ENCODE peak calls at places on chromosomes 6 and 20, in six cellular contexts. P is thoracic aorta, F is uterus, V is ascending aorta, B is ovary, T is lower lobe of right lung. R is an unnamed sample.

GRCh38 chr6:168088161-168089106 is 9.4 kb upstream of the FRMD1 start:
- DNase-seq in F (peak; percentile 51), B (peak; percentile 77), P (no peak), T (peak; percentile 20), V (no peak), R (peak; percentile 14)

GRCh38 chr6:144215932-144216667 is 65.8 kb downstream of the STX11 start:
- DNase-seq in V (peak; percentile 97), T (peak; percentile 95), B (peak; percentile 92), P (peak; percentile 77), F (peak; percentile 97), R (peak; percentile 96)

GRCh38 chr6:145704153-145704781 is 31.1 kb downstream of the EPM2A start:
- DNase-seq in P (no peak), B (no peak), F (no peak), T (no peak), V (no peak), R (peak; percentile 72)

GRCh38 chr6:139297921-139298320 is 6.1 kb upstream of the TXLNB start:
- DNase-seq in P (no peak), V (no peak), F (no peak), B (no peak), T (no peak), R (no peak)

GRCh38 chr6:170345662-170346061 is 39.1 kb downstream of the FAM120B start:
- DNase-seq in P (no peak), F (no peak), B (no peak), V (no peak), T (no peak), R (no peak)

GRCh38 chr6:101276066-101276465 is 117.4 kb upstream of the GRIK2 start:
- DNase-seq in B (no peak), V (no peak), T (no peak), F (no peak), P (no peak), R (peak; percentile 56)

GRCh38 chr20:23654005-23654404 is 16.2 kb upstream of the CST3 start:
- DNase-seq in B (no peak), V (no peak), P (no peak), F (no peak), T (no peak), R (no peak)

GRCh38 chr6:53894086-53894485 is 99.3 kb downstream of the LRRC1 start:
- DNase-seq in P (no peak), F (no peak), T (no peak), V (no peak), B (no peak), R (peak; percentile 34)

GRCh38 chr6:83055366-83055964 is 10.2 kb downstream of the UBE3D start:
- DNase-seq in T (no peak), B (no peak), F (peak; percentile 28), P (no peak), V (peak; percentile 68), R (peak; percentile 81)

GRCh38 chr6:36201612-36202011 is 5.1 kb downstream of the BRPF3 start:
- DNase-seq in F (no peak), B (no peak), P (no peak), T (no peak), V (no peak), R (no peak)

GRCh38 chr6:168105813-168106660 is 27.0 kb upstream of the FRMD1 start:
- DNase-seq in F (peak; percentile 35), P (no peak), T (peak; percentile 32), B (no peak), V (no peak), R (no peak)

GRCh38 chr6:111615916-111616612 is 10.4 kb upstream of the TRAF3IP2 start:
- DNase-seq in T (no peak), P (no peak), F (peak; percentile 5), V (no peak), B (no peak), R (no peak)

GRCh38 chr6:24666097-24666615 is 543 bp downstream of the TDP2 start:
- DNase-seq in V (peak; percentile 67), F (no peak), T (peak; percentile 63), P (peak; percentile 5), B (no peak), R (peak; percentile 59)

GRCh38 chr20:44074252-44075151 is 112.5 kb downstream of the JPH2 start:
- DNase-seq in F (peak; percentile 1), P (no peak), T (no peak), B (no peak), V (peak; percentile 63), R (peak; percentile 46)

GRCh38 chr6:141482773-141483172 is 650.0 kb upstream of the GJE1 start:
- DNase-seq in V (no peak), B (no peak), T (no peak), F (no peak), P (no peak), R (no peak)

GRCh38 chr6:49787176-49787575 is at the start of gene PGK2:
- DNase-seq in B (no peak), V (no peak), P (no peak), T (no peak), F (no peak), R (no peak)

GRCh38 chr6:72976389-72976900 is 248.9 kb downstream of the KHDC1L start:
- DNase-seq in T (no peak), V (no peak), P (no peak), B (no peak), F (no peak), R (no peak)

GRCh38 chr6:9621276-9621675 is 793.6 kb downstream of the TFAP2A start:
- DNase-seq in T (no peak), B (no peak), V (no peak), F (no peak), P (no peak), R (peak; percentile 29)

GRCh38 chr6:115691433-115691832 is 369.3 kb downstream of the FRK start:
- DNase-seq in T (no peak), P (no peak), V (no peak), F (no peak), B (no peak), R (no peak)

GRCh38 chr6:110786271-110786670 is 29.0 kb downstream of the CDK19 start:
- DNase-seq in F (no peak), T (no peak), V (no peak), P (no peak), B (no peak), R (no peak)

GRCh38 chr6:168546173-168546572 is 105.2 kb downstream of the SMOC2 start:
- DNase-seq in T (no peak), V (no peak), B (peak; percentile 46), P (no peak), F (peak; percentile 65), R (no peak)

GRCh38 chr6:145749632-145750031 is 14.3 kb upstream of the EPM2A start:
- DNase-seq in P (no peak), F (no peak), V (no peak), B (no peak), T (no peak), R (peak; percentile 84)

GRCh38 chr6:166910601-166911000 is 45.7 kb downstream of the RNASET2 start:
- DNase-seq in F (no peak), B (no peak), P (no peak), T (no peak), V (no peak), R (no peak)

GRCh38 chr20:25246182-25246943 is 1.5 kb upstream of the PYGB start:
- DNase-seq in T (no peak), B (no peak), F (no peak), P (no peak), V (peak; percentile 48), R (no peak)

DNA sequence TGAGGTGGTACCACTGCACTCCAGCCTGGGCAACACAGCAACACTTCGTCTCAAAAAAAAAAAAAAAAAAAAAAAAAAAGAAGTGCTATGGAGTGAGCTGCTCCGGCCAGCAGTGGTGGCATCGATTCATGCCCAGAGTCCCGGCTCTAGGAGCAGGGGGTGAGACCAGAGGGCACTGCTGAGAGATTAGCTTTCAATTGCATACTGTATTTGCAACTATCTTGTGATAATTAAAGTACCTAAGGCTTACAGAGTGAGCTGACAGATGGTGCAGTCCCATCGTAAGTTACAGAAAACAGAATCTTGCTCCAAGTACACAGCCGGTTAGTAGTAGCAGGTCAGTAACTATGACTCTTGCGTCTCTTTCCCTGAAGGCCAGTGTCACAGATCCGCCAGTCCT is 31.5 kb downstream of the TMEM14B start:
- DNase-seq in V (no peak), T (no peak), B (no peak), P (no peak), F (no peak), R (no peak)
- H3K36me3 ChIP-seq in V (peaks cover 24% of the 10 kb centered on the region), T (peaks cover 30% of the 10 kb centered on the region), B (no peaks in the 10 kb centered on the region), P (no peaks in the 10 kb centered on the region), F (no peaks in the 10 kb centered on the region), R (peaks cover 5% of the 10 kb centered on the region)

DNA sequence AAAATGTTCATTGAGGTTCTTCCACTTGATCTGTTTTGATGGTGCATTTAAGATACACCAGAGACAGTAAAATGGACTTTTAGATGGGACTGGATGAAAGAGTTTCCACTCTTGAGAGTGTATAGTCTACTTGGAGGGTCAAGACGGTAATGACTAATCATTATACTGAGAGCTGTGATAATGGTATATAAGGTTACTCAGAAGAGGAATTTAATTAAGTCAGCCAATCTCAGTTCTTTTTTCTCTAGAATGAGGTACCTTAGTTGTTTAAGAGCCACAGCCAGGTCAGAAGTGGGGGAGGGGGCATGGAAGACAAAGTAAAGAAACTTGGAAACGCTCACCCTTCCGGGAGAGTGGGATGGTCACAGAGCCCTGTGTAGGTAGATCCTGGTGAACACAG is 123.9 kb downstream of the MAP3K4 start:
- DNase-seq in V (no peak), B (no peak), T (no peak), F (no peak), P (no peak), R (no peak)
- H3K36me3 ChIP-seq in V (peaks cover 62% of the 10 kb centered on the region), B (no peaks in the 10 kb centered on the region), T (peaks cover 75% of the 10 kb centered on the region), F (no peaks in the 10 kb centered on the region), P (peaks cover 37% of the 10 kb centered on the region), R (peaks cover 85% of the 10 kb centered on the region)

GRCh38 chr20:58898629-58899028 is 46.1 kb downstream of the GNAS start:
- DNase-seq in B (no peak), V (no peak), F (no peak), T (no peak), P (no peak), R (no peak)

GRCh38 chr20:58897493-58897892 is 45.0 kb downstream of the GNAS start:
- DNase-seq in B (no peak), P (no peak), T (no peak), V (no peak), F (no peak), R (no peak)

GRCh38 chr20:58902003-58902402 is 49.5 kb downstream of the GNAS start:
- DNase-seq in T (no peak), F (no peak), P (no peak), V (no peak), B (no peak), R (no peak)

GRCh38 chr20:58899518-58899917 is 47.0 kb downstream of the GNAS start:
- DNase-seq in P (no peak), F (no peak), V (no peak), B (no peak), T (no peak), R (no peak)

DNA sequence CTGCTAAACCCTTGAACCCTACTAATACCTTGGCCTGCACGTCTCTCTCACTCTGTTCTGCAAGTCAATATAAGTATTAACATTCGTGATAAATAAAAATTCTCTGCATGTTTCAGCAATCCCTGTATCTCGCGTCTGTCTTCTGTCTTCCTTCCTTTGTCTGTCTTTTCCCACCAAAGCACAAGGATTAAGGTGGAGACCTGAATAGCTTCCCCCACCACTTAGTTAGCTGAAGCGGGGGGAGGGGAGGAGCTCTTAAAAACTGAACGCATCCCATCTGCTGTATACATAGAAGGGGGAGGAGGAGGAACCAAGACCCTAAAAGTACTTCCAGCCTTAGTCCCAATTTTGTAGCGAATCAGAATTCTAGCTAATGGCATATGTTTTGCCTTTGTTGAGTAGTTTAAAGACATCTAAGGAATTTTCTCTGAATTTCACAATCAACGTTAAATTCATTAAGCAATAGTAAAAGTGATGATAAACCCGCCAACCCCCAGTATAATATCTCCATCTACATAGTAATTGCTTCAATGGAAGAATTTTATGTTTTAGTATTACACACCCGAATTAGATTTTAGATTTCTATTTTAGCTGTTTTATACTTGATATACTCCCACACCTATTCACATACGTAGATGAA is 47.9 kb downstream of the GNAS start:
- DNase-seq in F (no peak), T (no peak), B (no peak), P (no peak), V (no peak), R (peak; percentile 40)
- H3K36me3 ChIP-seq in F (no peaks in the 10 kb centered on the region), T (peaks cover 61% of the 10 kb centered on the region), B (no peaks in the 10 kb centered on the region), P (peaks cover 15% of the 10 kb centered on the region), V (peaks cover 14% of the 10 kb centered on the region), R (peaks cover 63% of the 10 kb centered on the region)

GRCh38 chr20:63931735-63932134 is 24.5 kb downstream of the UCKL1 start:
- DNase-seq in B (no peak), T (no peak), V (no peak), F (no peak), P (no peak), R (no peak)
- H3K36me3 ChIP-seq in B (no peaks in the 10 kb centered on the region), T (peaks cover 97% of the 10 kb centered on the region), V (peaks cover 63% of the 10 kb centered on the region), F (no peaks in the 10 kb centered on the region), P (peaks cover 55% of the 10 kb centered on the region), R (peaks cover 87% of the 10 kb centered on the region)